ENCODE peak calls at places on chromosomes 2 and 18, in seven cellular contexts. C is NCI-H524; O is T-cell; W is choroid plexus epithelial cell; G is tibial artery; L is naive thymus-derived CD4-positive, alpha-beta T cell; Q is activated T-helper 1 cell treated with Interleukin-2 at 50 U/mL for 16 hours. Y is an unnamed sample.

GRCh38 chr2:160916300-160916699 is 243.9 kb upstream of the TANK start:
- DNase-seq in W (no peak), G (no peak), L (no peak), O (no peak), Q (no peak), C (no peak), Y (no peak)

GRCh38 chr2:174546519-174547506 is 50.8 kb downstream of the WIPF1 start:
- DNase-seq in Q (no peak), C (peak), W (peak), O (peak), G (no peak), L (peak), Y (peak)

GRCh38 chr2:8677646-8678592 is 3.9 kb upstream of the ID2 start:
- DNase-seq in O (peak), L (peak), C (peak), G (peak), Q (no peak), W (peak), Y (peak)

GRCh38 chr18:13260114-13260926 is 41.8 kb downstream of the LDLRAD4 start:
- DNase-seq in Q (no peak), L (no peak), C (no peak), W (no peak), G (peak), O (no peak), Y (peak)

GRCh38 chr2:102593516-102593915 is 25.8 kb upstream of the SLC9A2 start:
- DNase-seq in C (no peak), O (no peak), Q (no peak), G (no peak), L (no peak), W (no peak), Y (no peak)

GRCh38 chr2:25041307-25041927 is 459 bp upstream of the EFR3B start:
- DNase-seq in G (peak), C (peak), Q (no peak), L (peak), O (peak), W (peak), Y (peak)

GRCh38 chr2:65416945-65417344 is 15.5 kb downstream of the SPRED2 start:
- DNase-seq in L (peak), Q (no peak), G (no peak), O (peak), W (no peak), C (no peak), Y (no peak)

GRCh38 chr18:8507361-8507760 is 101.9 kb upstream of the RAB12 start:
- DNase-seq in Q (no peak), C (no peak), O (no peak), G (no peak), W (peak), L (no peak), Y (no peak)

GRCh38 chr2:174815524-174815923 is 51.3 kb upstream of the CHRNA1 start:
- DNase-seq in O (no peak), G (no peak), C (no peak), L (no peak), Q (no peak), W (no peak), Y (no peak)

GRCh38 chr18:31739651-31740050 is 21.0 kb downstream of the SLC25A52 start:
- DNase-seq in L (no peak), G (no peak), W (no peak), O (no peak), C (no peak), Q (no peak), Y (no peak)

GRCh38 chr18:46497129-46497528 is 159.9 kb downstream of the LOXHD1 start:
- DNase-seq in G (no peak), W (peak), O (peak), Q (no peak), C (no peak), L (no peak), Y (peak)

GRCh38 chr2:1981421-1981820 is 237.1 kb upstream of the PXDN start:
- DNase-seq in L (no peak), W (no peak), Q (no peak), G (no peak), O (no peak), C (no peak), Y (no peak)

GRCh38 chr2:37583867-37584266 is 87.6 kb downstream of the CDC42EP3 start:
- DNase-seq in W (peak), C (no peak), G (no peak), L (no peak), Q (no peak), O (no peak), Y (peak)

GRCh38 chr2:119013640-119014039 is 71.6 kb downstream of the MARCO start:
- DNase-seq in C (no peak), W (no peak), O (no peak), Q (no peak), G (no peak), L (no peak), Y (no peak)

GRCh38 chr2:199458017-199458805 is 472 bp upstream of the SATB2 start:
- DNase-seq in O (no peak), Q (no peak), L (no peak), G (no peak), W (peak), C (no peak), Y (peak)

GRCh38 chr2:210623506-210623905 is 67.1 kb downstream of the CPS1 start:
- DNase-seq in C (no peak), O (no peak), L (no peak), G (no peak), W (no peak), Q (no peak), Y (no peak)

GRCh38 chr18:37403100-37403781 is 162.4 kb downstream of the CELF4 start:
- DNase-seq in W (peak), O (no peak), L (no peak), Q (no peak), G (no peak), C (peak), Y (peak)

Y was measured in A172.